ENCODE peak calls at places on chromosomes 5 and 9, in eight cellular contexts. One of them, this sample, is unnamed.

GRCh38 chr9:87816041-87816440 is 66.6 kb upstream of the SPATA31E1 start:
- DNase-seq in keratinocyte: no peak
- DNase-seq in stomach: no peak
- DNase-seq in fibroblast of lung: peak; percentile 51
- DNase-seq in HCT116: no peak
- DNase-seq in transverse colon: no peak
- DNase-seq in cardiac muscle cell: peak; percentile 47
- DNase-seq in CD8-positive, alpha-beta T cell: no peak
- DNase-seq in this sample: no peak

GRCh38 chr9:120904999-120905793 is 21.4 kb downstream of the TRAF1 start:
- DNase-seq in cardiac muscle cell: no peak
- DNase-seq in fibroblast of lung: no peak
- DNase-seq in HCT116: no peak
- DNase-seq in keratinocyte: no peak
- DNase-seq in CD8-positive, alpha-beta T cell: peak; percentile 48
- DNase-seq in stomach: no peak
- DNase-seq in transverse colon: no peak
- DNase-seq in this sample: no peak

GRCh38 chr5:112548246-112548982 is 129.3 kb upstream of the EPB41L4A start:
- DNase-seq in transverse colon: no peak
- DNase-seq in fibroblast of lung: peak; percentile 66
- DNase-seq in cardiac muscle cell: peak; percentile 31
- DNase-seq in keratinocyte: no peak
- DNase-seq in stomach: no peak
- DNase-seq in HCT116: no peak
- DNase-seq in CD8-positive, alpha-beta T cell: no peak
- DNase-seq in this sample: no peak

GRCh38 chr9:119004618-119004990 is 364.6 kb downstream of the BRINP1 start:
- DNase-seq in transverse colon: peak; percentile 47
- DNase-seq in CD8-positive, alpha-beta T cell: no peak
- DNase-seq in keratinocyte: no peak
- DNase-seq in fibroblast of lung: peak; percentile 11
- DNase-seq in stomach: peak; percentile 43
- DNase-seq in cardiac muscle cell: peak; percentile 89
- DNase-seq in HCT116: no peak
- DNase-seq in this sample: peak; percentile 87

GRCh38 chr9:83199240-83199639 is 136.3 kb upstream of the RASEF start:
- DNase-seq in keratinocyte: no peak
- DNase-seq in stomach: peak; percentile 56
- DNase-seq in cardiac muscle cell: peak; percentile 62
- DNase-seq in fibroblast of lung: peak; percentile 19
- DNase-seq in CD8-positive, alpha-beta T cell: no peak
- DNase-seq in HCT116: peak; percentile 16
- DNase-seq in transverse colon: peak; percentile 33
- DNase-seq in this sample: peak; percentile 51

GRCh38 chr5:74206571-74207550 is 433.7 kb downstream of the ENC1 start:
- DNase-seq in CD8-positive, alpha-beta T cell: no peak
- DNase-seq in keratinocyte: no peak
- DNase-seq in stomach: peak; percentile 45
- DNase-seq in fibroblast of lung: peak; percentile 76
- DNase-seq in HCT116: no peak
- DNase-seq in transverse colon: peak; percentile 17
- DNase-seq in cardiac muscle cell: no peak
- DNase-seq in this sample: peak; percentile 65

GRCh38 chr9:106622148-106622547 is 240.8 kb upstream of the ZNF462 start:
- DNase-seq in cardiac muscle cell: no peak
- DNase-seq in HCT116: no peak
- DNase-seq in fibroblast of lung: no peak
- DNase-seq in stomach: no peak
- DNase-seq in keratinocyte: no peak
- DNase-seq in transverse colon: no peak
- DNase-seq in CD8-positive, alpha-beta T cell: no peak
- DNase-seq in this sample: no peak

GRCh38 chr9:76463211-76463610 is 4.2 kb downstream of the GCNT1 start:
- DNase-seq in HCT116: no peak
- DNase-seq in transverse colon: no peak
- DNase-seq in fibroblast of lung: no peak
- DNase-seq in CD8-positive, alpha-beta T cell: no peak
- DNase-seq in keratinocyte: no peak
- DNase-seq in cardiac muscle cell: no peak
- DNase-seq in stomach: no peak
- DNase-seq in this sample: no peak

GRCh38 chr5:168409601-168410458 is 76.4 kb upstream of the RARS1 start:
- DNase-seq in stomach: no peak
- DNase-seq in cardiac muscle cell: peak; percentile 24
- DNase-seq in HCT116: peak; percentile 81
- DNase-seq in CD8-positive, alpha-beta T cell: no peak
- DNase-seq in fibroblast of lung: peak; percentile 54
- DNase-seq in transverse colon: no peak
- DNase-seq in keratinocyte: no peak
- DNase-seq in this sample: no peak

GRCh38 chr5:32059779-32060178 is 114.3 kb downstream of the GOLPH3 start:
- DNase-seq in HCT116: no peak
- DNase-seq in fibroblast of lung: no peak
- DNase-seq in cardiac muscle cell: no peak
- DNase-seq in CD8-positive, alpha-beta T cell: no peak
- DNase-seq in transverse colon: no peak
- DNase-seq in stomach: no peak
- DNase-seq in keratinocyte: no peak
- DNase-seq in this sample: no peak

GRCh38 chr5:61272688-61273087 is 59.4 kb upstream of the ZSWIM6 start:
- DNase-seq in transverse colon: no peak
- DNase-seq in keratinocyte: no peak
- DNase-seq in HCT116: no peak
- DNase-seq in CD8-positive, alpha-beta T cell: no peak
- DNase-seq in cardiac muscle cell: no peak
- DNase-seq in stomach: no peak
- DNase-seq in fibroblast of lung: no peak
- DNase-seq in this sample: no peak

GRCh38 chr5:132012385-132013005 is 1.0 kb upstream of the ACSL6 start:
- DNase-seq in fibroblast of lung: peak; percentile 71
- DNase-seq in transverse colon: peak; percentile 7
- DNase-seq in cardiac muscle cell: peak; percentile 91
- DNase-seq in HCT116: no peak
- DNase-seq in stomach: peak; percentile 24
- DNase-seq in CD8-positive, alpha-beta T cell: no peak
- DNase-seq in keratinocyte: no peak
- DNase-seq in this sample: peak; percentile 58

GRCh38 chr5:85266692-85267091 is 882.0 kb upstream of the EDIL3 start:
- DNase-seq in keratinocyte: no peak
- DNase-seq in cardiac muscle cell: no peak
- DNase-seq in CD8-positive, alpha-beta T cell: no peak
- DNase-seq in HCT116: no peak
- DNase-seq in fibroblast of lung: no peak
- DNase-seq in stomach: no peak
- DNase-seq in transverse colon: no peak
- DNase-seq in this sample: no peak

GRCh38 chr5:107526263-107526937 is 144.3 kb downstream of the EFNA5 start:
- DNase-seq in CD8-positive, alpha-beta T cell: no peak
- DNase-seq in fibroblast of lung: no peak
- DNase-seq in cardiac muscle cell: no peak
- DNase-seq in HCT116: no peak
- DNase-seq in transverse colon: no peak
- DNase-seq in stomach: no peak
- DNase-seq in keratinocyte: no peak
- DNase-seq in this sample: no peak

GRCh38 chr5:83145882-83146331 is 68.6 kb downstream of the XRCC4 start:
- DNase-seq in stomach: no peak
- DNase-seq in cardiac muscle cell: no peak
- DNase-seq in HCT116: no peak
- DNase-seq in fibroblast of lung: peak; percentile 87
- DNase-seq in CD8-positive, alpha-beta T cell: no peak
- DNase-seq in transverse colon: no peak
- DNase-seq in keratinocyte: no peak
- DNase-seq in this sample: no peak

GRCh38 chr5:73448451-73449136 is at the start of gene FOXD1:
- DNase-seq in stomach: peak; percentile 45
- DNase-seq in cardiac muscle cell: peak; percentile 82
- DNase-seq in keratinocyte: peak; percentile 52
- DNase-seq in fibroblast of lung: peak; percentile 96
- DNase-seq in CD8-positive, alpha-beta T cell: peak; percentile 32
- DNase-seq in transverse colon: peak; percentile 58
- DNase-seq in HCT116: peak; percentile 92
- DNase-seq in this sample: peak; percentile 45

GRCh38 chr5:174829511-174829864 is 105.1 kb downstream of the MSX2 start:
- DNase-seq in cardiac muscle cell: no peak
- DNase-seq in fibroblast of lung: no peak
- DNase-seq in HCT116: no peak
- DNase-seq in stomach: no peak
- DNase-seq in transverse colon: no peak
- DNase-seq in keratinocyte: no peak
- DNase-seq in CD8-positive, alpha-beta T cell: no peak
- DNase-seq in this sample: no peak

GRCh38 chr5:126970517-126971017 is 59.8 kb downstream of the MARCHF3 start:
- DNase-seq in stomach: no peak
- DNase-seq in keratinocyte: no peak
- DNase-seq in fibroblast of lung: peak; percentile 28
- DNase-seq in cardiac muscle cell: no peak
- DNase-seq in HCT116: no peak
- DNase-seq in CD8-positive, alpha-beta T cell: no peak
- DNase-seq in transverse colon: no peak
- DNase-seq in this sample: peak; percentile 56

GRCh38 chr5:149285153-149285552 is 13.5 kb downstream of the AFAP1L1 start:
- DNase-seq in keratinocyte: peak; percentile 69
- DNase-seq in stomach: no peak
- DNase-seq in cardiac muscle cell: no peak
- DNase-seq in CD8-positive, alpha-beta T cell: no peak
- DNase-seq in fibroblast of lung: no peak
- DNase-seq in HCT116: no peak
- DNase-seq in transverse colon: no peak
- DNase-seq in this sample: no peak
- H3K4me1 ChIP-seq in keratinocyte: peaks cover 21% of the 10 kb centered on the region
- H3K4me1 ChIP-seq in stomach: peaks cover 4% of the 10 kb centered on the region
- H3K4me1 ChIP-seq in cardiac muscle cell: peaks cover 40% of the 10 kb centered on the region
- H3K4me1 ChIP-seq in CD8-positive, alpha-beta T cell: no peaks in the 10 kb centered on the region
- H3K4me1 ChIP-seq in fibroblast of lung: peaks cover 10% of the 10 kb centered on the region
- H3K4me1 ChIP-seq in HCT116: no peaks in the 10 kb centered on the region
- H3K4me1 ChIP-seq in transverse colon: no peaks in the 10 kb centered on the region
- H3K4me1 ChIP-seq in this sample: peaks cover 47% of the 10 kb centered on the region

DNA sequence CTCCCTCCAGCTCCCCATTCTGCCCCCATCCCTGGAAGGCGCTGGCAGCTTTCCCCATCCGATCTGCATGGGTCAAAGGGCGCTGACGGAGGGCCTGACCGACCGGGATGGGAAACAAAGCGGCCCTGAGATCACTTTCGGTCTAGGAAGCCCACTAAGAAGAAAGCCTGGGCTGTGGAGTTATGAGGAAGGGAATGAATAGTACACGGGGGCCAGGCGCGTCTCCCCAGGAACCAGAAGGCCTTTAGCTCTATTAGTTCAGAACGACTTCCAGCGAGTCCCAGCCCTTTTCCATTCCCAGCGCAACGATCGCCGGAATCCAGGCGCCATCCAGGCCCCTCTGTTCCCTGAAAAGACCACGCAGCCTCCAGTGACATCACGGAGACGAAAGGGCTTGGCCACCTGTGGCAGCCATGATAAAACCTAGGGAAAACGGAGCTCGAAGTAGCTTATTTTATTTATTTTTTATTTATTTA is 70.1 kb upstream of the CCDC180 start:
- DNase-seq in stomach: no peak
- DNase-seq in fibroblast of lung: no peak
- DNase-seq in HCT116: no peak
- DNase-seq in transverse colon: no peak
- DNase-seq in cardiac muscle cell: no peak
- DNase-seq in CD8-positive, alpha-beta T cell: no peak
- DNase-seq in keratinocyte: no peak
- DNase-seq in this sample: peak; percentile 13
- H3K4me3 ChIP-seq in stomach: peak overlapping the region; percentile 61
- H3K4me3 ChIP-seq in fibroblast of lung: peak overlapping the region; percentile 72
- H3K4me3 ChIP-seq in HCT116: peak overlapping the region; percentile 65
- H3K4me3 ChIP-seq in transverse colon: peak overlapping the region; percentile 47
- H3K4me3 ChIP-seq in cardiac muscle cell: peak overlapping the region; percentile 80
- H3K4me3 ChIP-seq in CD8-positive, alpha-beta T cell: no peak overlapping the region
- H3K4me3 ChIP-seq in keratinocyte: peak overlapping the region; percentile 7
- H3K4me3 ChIP-seq in this sample: peak overlapping the region; percentile 47

GRCh38 chr5:9498541-9499497 is 47.1 kb downstream of the SEMA5A start:
- DNase-seq in cardiac muscle cell: peak; percentile 35
- DNase-seq in stomach: no peak
- DNase-seq in CD8-positive, alpha-beta T cell: no peak
- DNase-seq in transverse colon: no peak
- DNase-seq in HCT116: no peak
- DNase-seq in fibroblast of lung: peak; percentile 47
- DNase-seq in keratinocyte: peak; percentile 60
- DNase-seq in this sample: no peak
- TF ChIP-seq CTCF in cardiac muscle cell: peak; percentile 37
- TF ChIP-seq CTCF in stomach: no peak
- TF ChIP-seq CTCF in CD8-positive, alpha-beta T cell: no peak
- TF ChIP-seq CTCF in transverse colon: no peak
- TF ChIP-seq CTCF in HCT116: no peak
- TF ChIP-seq CTCF in fibroblast of lung: peak; percentile 56
- TF ChIP-seq CTCF in keratinocyte: peak; percentile 75
- TF ChIP-seq CTCF in this sample: peak; percentile 45

GRCh38 chr5:176418251-176418650 is 1.9 kb upstream of the CLTB start:
- DNase-seq in transverse colon: peak; percentile 61
- DNase-seq in fibroblast of lung: no peak
- DNase-seq in keratinocyte: no peak
- DNase-seq in CD8-positive, alpha-beta T cell: no peak
- DNase-seq in HCT116: no peak
- DNase-seq in cardiac muscle cell: no peak
- DNase-seq in stomach: peak; percentile 41
- DNase-seq in this sample: no peak

GRCh38 chr5:176416123-176416924 is at the start of gene CLTB:
- DNase-seq in cardiac muscle cell: peak; percentile 95
- DNase-seq in HCT116: peak; percentile 77
- DNase-seq in stomach: peak; percentile 96
- DNase-seq in CD8-positive, alpha-beta T cell: peak; percentile 95
- DNase-seq in keratinocyte: no peak
- DNase-seq in transverse colon: peak; percentile 95
- DNase-seq in fibroblast of lung: peak; percentile 79
- DNase-seq in this sample: peak; percentile 95

GRCh38 chr5:176415240-176416122 is 858 bp downstream of the CLTB start:
- DNase-seq in cardiac muscle cell: peak; percentile 39
- DNase-seq in stomach: peak; percentile 41
- DNase-seq in transverse colon: peak; percentile 45
- DNase-seq in HCT116: no peak
- DNase-seq in CD8-positive, alpha-beta T cell: no peak
- DNase-seq in keratinocyte: no peak
- DNase-seq in fibroblast of lung: peak; percentile 45
- DNase-seq in this sample: no peak

GRCh38 chr5:176414704-176415103 is 1.6 kb downstream of the CLTB start:
- DNase-seq in HCT116: no peak
- DNase-seq in transverse colon: no peak
- DNase-seq in stomach: no peak
- DNase-seq in fibroblast of lung: no peak
- DNase-seq in cardiac muscle cell: no peak
- DNase-seq in CD8-positive, alpha-beta T cell: no peak
- DNase-seq in keratinocyte: no peak
- DNase-seq in this sample: no peak

GRCh38 chr5:176416965-176417364 is 626 bp upstream of the CLTB start:
- DNase-seq in keratinocyte: no peak
- DNase-seq in fibroblast of lung: no peak
- DNase-seq in cardiac muscle cell: no peak
- DNase-seq in transverse colon: no peak
- DNase-seq in stomach: no peak
- DNase-seq in HCT116: no peak
- DNase-seq in CD8-positive, alpha-beta T cell: no peak
- DNase-seq in this sample: no peak
- H3K4me1 ChIP-seq in keratinocyte: peaks cover 52% of the 10 kb centered on the region
- H3K4me1 ChIP-seq in fibroblast of lung: peaks cover 17% of the 10 kb centered on the region
- H3K4me1 ChIP-seq in cardiac muscle cell: peaks cover 10% of the 10 kb centered on the region
- H3K4me1 ChIP-seq in transverse colon: peaks cover 5% of the 10 kb centered on the region
- H3K4me1 ChIP-seq in stomach: peaks cover 46% of the 10 kb centered on the region
- H3K4me1 ChIP-seq in HCT116: peaks cover 30% of the 10 kb centered on the region
- H3K4me1 ChIP-seq in CD8-positive, alpha-beta T cell: peaks cover 25% of the 10 kb centered on the region
- H3K4me1 ChIP-seq in this sample: peaks cover 44% of the 10 kb centered on the region